ENCODE peak calls at places on chromosomes 6 and 20, in eight cellular contexts. K is choroid plexus epithelial cell; S is AML-193; W is NCI-H2081; C is left ventricle myocardium inferior; X is stimulated activated CD4-positive, alpha-beta T cell treated with anti-CD3 and anti-CD28 coated beads, Interleukin-15, amount 100 ng/mL, for 24 hours; T is hypothalamus; M is GOT3. Z is an unnamed sample.

GRCh38 chr20:48051810-48052491 is 266.7 kb upstream of the SULF2 start:
- DNase-seq in K (peak; percentile 82), S (no peak), W (peak; percentile 27), C (no peak), X (no peak), T (no peak), M (no peak), Z (peak; percentile 88)

GRCh38 chr6:116206231-116206903 is 47.5 kb downstream of the TSPYL4 start:
- DNase-seq in K (peak; percentile 51), S (peak; percentile 86), W (no peak), C (no peak), X (no peak), T (no peak), M (no peak), Z (no peak)

GRCh38 chr6:56009620-56010019 is 134.2 kb upstream of the BMP5 start:
- DNase-seq in K (no peak), S (no peak), W (no peak), C (no peak), X (no peak), T (no peak), M (no peak), Z (no peak)

GRCh38 chr20:24665741-24666191 is 196.3 kb downstream of the SYNDIG1 start:
- DNase-seq in K (no peak), S (no peak), W (no peak), C (no peak), X (no peak), T (no peak), M (no peak), Z (no peak)

GRCh38 chr6:45606831-45607400 is 229.2 kb upstream of the SUPT3H start:
- DNase-seq in K (no peak), S (no peak), W (no peak), C (no peak), X (no peak), T (no peak), M (no peak), Z (no peak)

GRCh38 chr6:151018035-151018434 is 152.5 kb downstream of the MTHFD1L start:
- DNase-seq in K (no peak), S (no peak), W (no peak), C (no peak), X (no peak), T (no peak), M (no peak), Z (no peak)

GRCh38 chr20:17995967-17996819 is 27.4 kb downstream of the MGME1 start:
- DNase-seq in K (peak; percentile 82), S (peak; percentile 65), W (peak; percentile 56), C (no peak), X (peak; percentile 37), T (no peak), M (peak; percentile 22), Z (peak; percentile 89)

GRCh38 chr6:26120807-26121140 is 33.5 kb downstream of the HFE start:
- DNase-seq in K (no peak), S (no peak), W (no peak), C (no peak), X (no peak), T (no peak), M (no peak), Z (no peak)

GRCh38 chr6:33108307-33108706 is 32.5 kb downstream of the HLA-DPB1 start:
- DNase-seq in K (no peak), S (no peak), W (no peak), C (no peak), X (no peak), T (no peak), M (no peak), Z (no peak)

GRCh38 chr6:80769101-80769500 is 662.6 kb downstream of the BCKDHB start:
- DNase-seq in K (peak; percentile 87), S (no peak), W (no peak), C (no peak), X (no peak), T (no peak), M (no peak), Z (peak; percentile 73)

GRCh38 chr6:20922743-20923142 is 388.5 kb downstream of the CDKAL1 start:
- DNase-seq in K (no peak), S (no peak), W (no peak), C (no peak), X (no peak), T (no peak), M (no peak), Z (no peak)

GRCh38 chr20:1858859-1859258 is 36.3 kb upstream of the SIRPA start:
- DNase-seq in K (no peak), S (peak; percentile 52), W (no peak), C (no peak), X (no peak), T (no peak), M (no peak), Z (no peak)

GRCh38 chr6:56499121-56499520 is 143.6 kb downstream of the DST start:
- DNase-seq in K (no peak), S (no peak), W (no peak), C (no peak), X (no peak), T (no peak), M (no peak), Z (no peak)

GRCh38 chr6:135075018-135075417 is 20.4 kb upstream of the HBS1L start:
- DNase-seq in K (no peak), S (no peak), W (no peak), C (no peak), X (no peak), T (no peak), M (no peak), Z (no peak)

GRCh38 chr6:2959909-2960719 is 11.3 kb downstream of the SERPINB6 start:
- DNase-seq in K (peak; percentile 47), S (no peak), W (no peak), C (no peak), X (no peak), T (no peak), M (no peak), Z (peak; percentile 72)

GRCh38 chr6:123118811-123119210 is 122.8 kb downstream of the CLVS2 start:
- DNase-seq in K (no peak), S (no peak), W (no peak), C (no peak), X (no peak), T (no peak), M (no peak), Z (no peak)

GRCh38 chr6:2971420-2972218 is at the start of gene SERPINB6:
- DNase-seq in K (peak; percentile 80), S (peak; percentile 46), W (no peak), C (peak; percentile 89), X (peak; percentile 58), T (peak; percentile 74), M (no peak), Z (peak; percentile 87)

GRCh38 chr6:148523051-148523450 is 180.4 kb downstream of the SASH1 start:
- DNase-seq in K (peak; percentile 76), S (no peak), W (no peak), C (no peak), X (no peak), T (no peak), M (no peak), Z (peak; percentile 83)

GRCh38 chr6:135087403-135087802 is 32.8 kb upstream of the HBS1L start:
- DNase-seq in K (no peak), S (no peak), W (no peak), C (no peak), X (peak; percentile 16), T (no peak), M (no peak), Z (no peak)

GRCh38 chr6:99547526-99547925 is 20.9 kb downstream of the CCNC start:
- DNase-seq in K (no peak), S (no peak), W (no peak), C (no peak), X (no peak), T (no peak), M (no peak), Z (no peak)

GRCh38 chr20:32537657-32538525 is 47.2 kb downstream of the NOL4L start:
- DNase-seq in K (no peak), S (no peak), W (no peak), C (no peak), X (no peak), T (no peak), M (no peak), Z (no peak)

GRCh38 chr20:57902478-57902877 is 192.7 kb upstream of the PMEPA1 start:
- DNase-seq in K (peak; percentile 75), S (peak; percentile 8), W (no peak), C (no peak), X (no peak), T (no peak), M (no peak), Z (peak; percentile 64)

GRCh38 chr6:168308390-168309144 is 11.0 kb downstream of the DACT2 start:
- DNase-seq in K (no peak), S (no peak), W (no peak), C (no peak), X (no peak), T (no peak), M (no peak), Z (no peak)

GRCh38 chr6:47437592-47437991 is 40.0 kb upstream of the CD2AP start:
- DNase-seq in K (no peak), S (no peak), W (no peak), C (no peak), X (no peak), T (no peak), M (no peak), Z (no peak)

GRCh38 chr6:107692351-107692750 is 131.8 kb downstream of the SCML4 start:
- DNase-seq in K (peak; percentile 89), S (no peak), W (no peak), C (no peak), X (no peak), T (no peak), M (no peak), Z (peak; percentile 64)

GRCh38 chr6:150456902-150457643 is 88.3 kb downstream of the IYD start:
- DNase-seq in K (no peak), S (no peak), W (no peak), C (no peak), X (no peak), T (no peak), M (no peak), Z (no peak)

GRCh38 chr6:9398794-9399373 is 963.5 kb upstream of the SLC35B3 start:
- DNase-seq in K (peak; percentile 2), S (no peak), W (peak; percentile 63), C (peak; percentile 29), X (no peak), T (peak; percentile 3), M (no peak), Z (no peak)

GRCh38 chr6:119742188-119742803 is 392.7 kb upstream of the MAN1A1 start:
- DNase-seq in K (peak; percentile 59), S (peak; percentile 55), W (peak; percentile 29), C (peak; percentile 52), X (peak; percentile 65), T (peak; percentile 41), M (peak; percentile 7), Z (peak; percentile 53)

GRCh38 chr6:120274547-120274946 is 925.0 kb upstream of the MAN1A1 start:
- DNase-seq in K (no peak), S (no peak), W (no peak), C (no peak), X (no peak), T (no peak), M (no peak), Z (no peak)

GRCh38 chr20:44959082-44959895 is 908 bp downstream of the TOMM34 start:
- DNase-seq in K (peak; percentile 67), S (peak; percentile 27), W (no peak), C (no peak), X (peak; percentile 77), T (no peak), M (no peak), Z (peak; percentile 81)

GRCh38 chr20:63401384-63402110 is 40.4 kb upstream of the CHRNA4 start:
- DNase-seq in K (no peak), S (no peak), W (no peak), C (no peak), X (no peak), T (no peak), M (no peak), Z (no peak)

GRCh38 chr6:152356659-152357058 is 280.5 kb downstream of the SYNE1 start:
- DNase-seq in K (peak; percentile 86), S (peak; percentile 99), W (peak; percentile 38), C (no peak), X (no peak), T (no peak), M (no peak), Z (peak; percentile 51)